ENCODE peak calls at places on chromosomes 6 and 20, in eight cellular contexts. One of them, this sample, is unnamed.

GRCh38 chr6:165717732-165718465 is 54.9 kb upstream of the PDE10A start:
- DNase-seq in mesothelial cell of epicardium: no peak
- DNase-seq in foreskin fibroblast: no peak
- DNase-seq in coronary artery: no peak
- DNase-seq in epithelial cell of esophagus: no peak
- DNase-seq in ovary: no peak
- DNase-seq in Calu3: peak
- DNase-seq in progenitor cell of endocrine pancreas: no peak
- DNase-seq in this sample: no peak

GRCh38 chr6:46719099-46719498 is 16.1 kb downstream of the PLA2G7 start:
- DNase-seq in progenitor cell of endocrine pancreas: no peak
- DNase-seq in mesothelial cell of epicardium: no peak
- DNase-seq in foreskin fibroblast: peak
- DNase-seq in ovary: no peak
- DNase-seq in coronary artery: no peak
- DNase-seq in epithelial cell of esophagus: peak
- DNase-seq in Calu3: peak
- DNase-seq in this sample: no peak

GRCh38 chr20:50308513-50309279 is 118.1 kb downstream of the CEBPB start:
- DNase-seq in epithelial cell of esophagus: peak
- DNase-seq in mesothelial cell of epicardium: no peak
- DNase-seq in progenitor cell of endocrine pancreas: no peak
- DNase-seq in foreskin fibroblast: peak
- DNase-seq in coronary artery: peak
- DNase-seq in Calu3: peak
- DNase-seq in ovary: peak
- DNase-seq in this sample: peak

GRCh38 chr20:44245977-44246376 is 1.1 kb upstream of the GDAP1L1 start:
- DNase-seq in mesothelial cell of epicardium: no peak
- DNase-seq in progenitor cell of endocrine pancreas: no peak
- DNase-seq in foreskin fibroblast: no peak
- DNase-seq in epithelial cell of esophagus: no peak
- DNase-seq in Calu3: no peak
- DNase-seq in ovary: no peak
- DNase-seq in coronary artery: no peak
- DNase-seq in this sample: no peak

GRCh38 chr6:107784669-107785068 is 39.4 kb downstream of the SCML4 start:
- DNase-seq in foreskin fibroblast: peak
- DNase-seq in coronary artery: no peak
- DNase-seq in progenitor cell of endocrine pancreas: no peak
- DNase-seq in ovary: no peak
- DNase-seq in Calu3: no peak
- DNase-seq in epithelial cell of esophagus: no peak
- DNase-seq in mesothelial cell of epicardium: no peak
- DNase-seq in this sample: no peak

GRCh38 chr6:21163110-21163837 is 430.3 kb upstream of the SOX4 start:
- DNase-seq in ovary: no peak
- DNase-seq in foreskin fibroblast: peak
- DNase-seq in Calu3: no peak
- DNase-seq in progenitor cell of endocrine pancreas: no peak
- DNase-seq in coronary artery: no peak
- DNase-seq in mesothelial cell of epicardium: no peak
- DNase-seq in epithelial cell of esophagus: peak
- DNase-seq in this sample: no peak

GRCh38 chr6:167477688-167478087 is 152.8 kb downstream of the TTLL2 start:
- DNase-seq in progenitor cell of endocrine pancreas: no peak
- DNase-seq in epithelial cell of esophagus: no peak
- DNase-seq in Calu3: no peak
- DNase-seq in mesothelial cell of epicardium: no peak
- DNase-seq in coronary artery: no peak
- DNase-seq in foreskin fibroblast: no peak
- DNase-seq in ovary: no peak
- DNase-seq in this sample: no peak

GRCh38 chr6:162907876-162908481 is 180.2 kb downstream of the PACRG start:
- DNase-seq in mesothelial cell of epicardium: no peak
- DNase-seq in Calu3: no peak
- DNase-seq in ovary: no peak
- DNase-seq in progenitor cell of endocrine pancreas: no peak
- DNase-seq in coronary artery: no peak
- DNase-seq in foreskin fibroblast: peak
- DNase-seq in epithelial cell of esophagus: peak
- DNase-seq in this sample: no peak

GRCh38 chr6:133854633-133855598 is 34.0 kb upstream of the TCF21 start:
- DNase-seq in coronary artery: no peak
- DNase-seq in ovary: no peak
- DNase-seq in epithelial cell of esophagus: no peak
- DNase-seq in Calu3: no peak
- DNase-seq in mesothelial cell of epicardium: no peak
- DNase-seq in progenitor cell of endocrine pancreas: peak
- DNase-seq in foreskin fibroblast: no peak
- DNase-seq in this sample: peak
- TF ChIP-seq CTCF in coronary artery: no peak
- TF ChIP-seq CTCF in ovary: no peak
- TF ChIP-seq CTCF in epithelial cell of esophagus: no peak
- TF ChIP-seq CTCF in Calu3: no peak
- TF ChIP-seq CTCF in mesothelial cell of epicardium: no peak
- TF ChIP-seq CTCF in progenitor cell of endocrine pancreas: peak
- TF ChIP-seq CTCF in foreskin fibroblast: no peak
- TF ChIP-seq CTCF in this sample: no peak

DNA sequence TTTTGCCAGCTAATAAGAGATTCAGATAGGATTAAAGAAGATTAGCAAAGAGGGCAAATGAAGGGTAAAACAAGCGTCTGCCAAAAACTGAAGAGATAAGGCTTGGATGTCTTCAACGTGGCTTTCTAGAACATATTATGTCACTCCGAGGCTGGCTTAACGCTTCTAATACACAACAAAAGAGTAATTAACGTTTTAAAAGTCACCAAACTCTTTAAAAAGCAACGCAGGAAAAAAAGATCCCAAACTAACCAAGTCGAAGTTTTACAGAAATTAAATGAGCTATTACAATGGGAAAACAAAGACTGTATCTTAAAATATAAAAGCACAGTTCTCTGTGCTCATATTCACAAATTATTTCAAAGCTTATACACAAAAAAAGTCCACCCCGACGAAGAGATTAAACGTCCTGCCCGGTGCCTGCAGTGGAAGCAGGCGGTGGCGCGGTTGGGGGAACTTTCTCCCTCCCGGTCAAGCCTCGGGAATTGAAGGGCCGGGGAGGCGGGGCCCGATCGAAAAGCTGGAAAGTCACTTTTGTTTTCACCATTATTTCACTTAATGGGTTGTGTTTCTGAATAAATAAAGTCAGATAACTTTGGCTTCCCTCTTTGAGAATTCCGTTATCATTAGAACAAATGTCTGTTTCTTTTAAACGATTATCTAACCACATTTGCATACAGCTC is 1.2 kb downstream of the MAK start:
- DNase-seq in epithelial cell of esophagus: peak
- DNase-seq in Calu3: peak
- DNase-seq in progenitor cell of endocrine pancreas: peak
- DNase-seq in foreskin fibroblast: peak
- DNase-seq in mesothelial cell of epicardium: no peak
- DNase-seq in coronary artery: no peak
- DNase-seq in ovary: peak
- DNase-seq in this sample: peak
- TF ChIP-seq CTCF in epithelial cell of esophagus: no peak
- TF ChIP-seq CTCF in Calu3: no peak
- TF ChIP-seq CTCF in progenitor cell of endocrine pancreas: no peak
- TF ChIP-seq CTCF in foreskin fibroblast: no peak
- TF ChIP-seq CTCF in mesothelial cell of epicardium: no peak
- TF ChIP-seq CTCF in coronary artery: no peak
- TF ChIP-seq CTCF in ovary: no peak
- TF ChIP-seq CTCF in this sample: no peak

DNA sequence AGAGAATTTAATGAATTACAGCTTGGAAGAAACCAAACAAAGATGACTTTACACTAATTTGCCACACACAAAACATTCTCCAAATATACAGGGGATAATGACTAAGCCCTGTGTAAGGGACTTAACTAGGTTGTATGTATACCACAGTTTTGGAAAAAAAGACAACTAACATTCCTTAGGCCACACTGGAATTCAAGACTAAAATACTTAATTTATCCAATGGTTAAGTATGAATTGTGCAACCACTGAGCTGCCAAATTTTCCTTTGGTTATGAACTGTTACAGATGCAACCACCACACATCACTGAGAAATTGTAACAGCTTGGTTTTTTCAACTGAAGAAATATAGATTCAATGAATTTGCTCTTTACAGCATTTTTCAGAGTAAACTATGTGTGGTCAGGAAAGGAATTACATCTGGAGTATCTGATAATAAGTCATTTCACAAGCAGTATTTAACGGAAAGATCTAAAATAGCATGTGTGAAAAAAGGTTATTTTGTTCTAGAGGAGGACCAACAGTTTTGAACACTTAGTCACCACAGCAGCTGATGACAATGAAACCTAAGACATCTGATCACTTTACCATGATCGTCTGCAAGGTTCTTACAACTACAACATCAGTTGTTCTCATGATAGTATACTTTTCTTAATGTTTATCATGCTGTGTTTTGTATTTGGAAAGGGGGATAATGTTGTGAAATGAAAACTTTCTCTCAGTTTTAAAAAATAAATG is 318.8 kb downstream of the BCKDHB start:
- DNase-seq in coronary artery: no peak
- DNase-seq in foreskin fibroblast: peak
- DNase-seq in progenitor cell of endocrine pancreas: no peak
- DNase-seq in epithelial cell of esophagus: no peak
- DNase-seq in Calu3: no peak
- DNase-seq in mesothelial cell of epicardium: no peak
- DNase-seq in ovary: no peak
- DNase-seq in this sample: no peak
- TF ChIP-seq CTCF in coronary artery: no peak
- TF ChIP-seq CTCF in foreskin fibroblast: no peak
- TF ChIP-seq CTCF in progenitor cell of endocrine pancreas: no peak
- TF ChIP-seq CTCF in epithelial cell of esophagus: no peak
- TF ChIP-seq CTCF in Calu3: no peak
- TF ChIP-seq CTCF in mesothelial cell of epicardium: peak
- TF ChIP-seq CTCF in ovary: no peak
- TF ChIP-seq CTCF in this sample: no peak

GRCh38 chr20:15131176-15131575 is 793.8 kb upstream of the FLRT3 start:
- DNase-seq in foreskin fibroblast: no peak
- DNase-seq in Calu3: no peak
- DNase-seq in epithelial cell of esophagus: no peak
- DNase-seq in progenitor cell of endocrine pancreas: no peak
- DNase-seq in mesothelial cell of epicardium: no peak
- DNase-seq in coronary artery: no peak
- DNase-seq in ovary: no peak
- DNase-seq in this sample: no peak
- TF ChIP-seq CTCF in foreskin fibroblast: no peak
- TF ChIP-seq CTCF in Calu3: no peak
- TF ChIP-seq CTCF in epithelial cell of esophagus: no peak
- TF ChIP-seq CTCF in progenitor cell of endocrine pancreas: no peak
- TF ChIP-seq CTCF in mesothelial cell of epicardium: no peak
- TF ChIP-seq CTCF in coronary artery: no peak
- TF ChIP-seq CTCF in ovary: no peak
- TF ChIP-seq CTCF in this sample: no peak

This sample was measured in endothelial cell.